ENCODE peak calls at places on chromosomes 7 and 10, in nine cellular contexts. One of them, this sample, is unnamed.

GRCh38 chr7:41696323-41696916 is 6.5 kb downstream of the INHBA start:
- DNase-seq in spleen: peak
- DNase-seq in AG04449: no peak
- DNase-seq in A549: peak
- DNase-seq in ovary: peak
- DNase-seq in tibial artery: peak
- DNase-seq in GM06990: no peak
- DNase-seq in sigmoid colon: peak
- DNase-seq in psoas muscle: peak
- DNase-seq in this sample: peak

GRCh38 chr10:114504769-114505579 is 100.7 kb upstream of the AFAP1L2 start:
- DNase-seq in spleen: no peak
- DNase-seq in AG04449: peak
- DNase-seq in A549: peak
- DNase-seq in ovary: no peak
- DNase-seq in tibial artery: peak
- DNase-seq in GM06990: no peak
- DNase-seq in sigmoid colon: peak
- DNase-seq in psoas muscle: no peak
- DNase-seq in this sample: no peak

GRCh38 chr10:24920907-24921881 is 31.2 kb downstream of the PRTFDC1 start:
- DNase-seq in spleen: no peak
- DNase-seq in AG04449: peak
- DNase-seq in A549: peak
- DNase-seq in ovary: peak
- DNase-seq in tibial artery: peak
- DNase-seq in GM06990: peak
- DNase-seq in sigmoid colon: no peak
- DNase-seq in psoas muscle: peak
- DNase-seq in this sample: peak

GRCh38 chr7:69126896-69127479 is 471.3 kb upstream of the AUTS2 start:
- DNase-seq in spleen: no peak
- DNase-seq in AG04449: no peak
- DNase-seq in A549: no peak
- DNase-seq in ovary: no peak
- DNase-seq in tibial artery: no peak
- DNase-seq in GM06990: no peak
- DNase-seq in sigmoid colon: no peak
- DNase-seq in psoas muscle: no peak
- DNase-seq in this sample: no peak

GRCh38 chr7:41880107-41880506 is 177.2 kb upstream of the INHBA start:
- DNase-seq in spleen: no peak
- DNase-seq in AG04449: peak
- DNase-seq in A549: no peak
- DNase-seq in ovary: no peak
- DNase-seq in tibial artery: no peak
- DNase-seq in GM06990: no peak
- DNase-seq in sigmoid colon: no peak
- DNase-seq in psoas muscle: no peak
- DNase-seq in this sample: no peak

GRCh38 chr10:47057471-47057870 is 146.2 kb downstream of the PTPN20 start:
- DNase-seq in spleen: peak
- DNase-seq in AG04449: no peak
- DNase-seq in A549: no peak
- DNase-seq in ovary: no peak
- DNase-seq in tibial artery: no peak
- DNase-seq in GM06990: no peak
- DNase-seq in sigmoid colon: no peak
- DNase-seq in psoas muscle: no peak
- DNase-seq in this sample: no peak

GRCh38 chr10:99906470-99906869 is 103.3 kb downstream of the DNMBP start:
- DNase-seq in spleen: no peak
- DNase-seq in AG04449: no peak
- DNase-seq in A549: peak
- DNase-seq in ovary: peak
- DNase-seq in tibial artery: peak
- DNase-seq in GM06990: no peak
- DNase-seq in sigmoid colon: peak
- DNase-seq in psoas muscle: peak
- DNase-seq in this sample: no peak

GRCh38 chr10:17703706-17704105 is 48.3 kb upstream of the TMEM236 start:
- DNase-seq in spleen: no peak
- DNase-seq in AG04449: no peak
- DNase-seq in A549: no peak
- DNase-seq in ovary: no peak
- DNase-seq in tibial artery: no peak
- DNase-seq in GM06990: no peak
- DNase-seq in sigmoid colon: no peak
- DNase-seq in psoas muscle: no peak
- DNase-seq in this sample: no peak

GRCh38 chr10:83562381-83562780 is 576.9 kb upstream of the GHITM start:
- DNase-seq in spleen: no peak
- DNase-seq in AG04449: no peak
- DNase-seq in A549: no peak
- DNase-seq in ovary: no peak
- DNase-seq in tibial artery: no peak
- DNase-seq in GM06990: no peak
- DNase-seq in sigmoid colon: no peak
- DNase-seq in psoas muscle: no peak
- DNase-seq in this sample: no peak

GRCh38 chr7:154438571-154438970 is 386.4 kb downstream of the DPP6 start:
- DNase-seq in spleen: no peak
- DNase-seq in AG04449: no peak
- DNase-seq in A549: no peak
- DNase-seq in ovary: no peak
- DNase-seq in tibial artery: no peak
- DNase-seq in GM06990: no peak
- DNase-seq in sigmoid colon: no peak
- DNase-seq in psoas muscle: no peak
- DNase-seq in this sample: no peak

GRCh38 chr10:3761111-3761686 is 23.8 kb downstream of the KLF6 start:
- DNase-seq in spleen: no peak
- DNase-seq in AG04449: no peak
- DNase-seq in A549: no peak
- DNase-seq in ovary: no peak
- DNase-seq in tibial artery: no peak
- DNase-seq in GM06990: peak
- DNase-seq in sigmoid colon: no peak
- DNase-seq in psoas muscle: no peak
- DNase-seq in this sample: no peak

GRCh38 chr10:95445837-95446347 is 115.3 kb downstream of the SORBS1 start:
- DNase-seq in spleen: no peak
- DNase-seq in AG04449: peak
- DNase-seq in A549: peak
- DNase-seq in ovary: no peak
- DNase-seq in tibial artery: peak
- DNase-seq in GM06990: no peak
- DNase-seq in sigmoid colon: peak
- DNase-seq in psoas muscle: peak
- DNase-seq in this sample: peak

GRCh38 chr7:97025130-97025499 is 484 bp upstream of the DLX5 start:
- DNase-seq in spleen: no peak
- DNase-seq in AG04449: no peak
- DNase-seq in A549: no peak
- DNase-seq in ovary: no peak
- DNase-seq in tibial artery: no peak
- DNase-seq in GM06990: no peak
- DNase-seq in sigmoid colon: no peak
- DNase-seq in psoas muscle: no peak
- DNase-seq in this sample: peak

GRCh38 chr7:97027427-97028234 is 3.0 kb upstream of the DLX5 start:
- DNase-seq in spleen: peak
- DNase-seq in AG04449: peak
- DNase-seq in A549: peak
- DNase-seq in ovary: peak
- DNase-seq in tibial artery: peak
- DNase-seq in GM06990: no peak
- DNase-seq in sigmoid colon: peak
- DNase-seq in psoas muscle: peak
- DNase-seq in this sample: peak

GRCh38 chr7:97025983-97026704 is 1.5 kb upstream of the DLX5 start:
- DNase-seq in spleen: peak
- DNase-seq in AG04449: no peak
- DNase-seq in A549: no peak
- DNase-seq in ovary: no peak
- DNase-seq in tibial artery: no peak
- DNase-seq in GM06990: no peak
- DNase-seq in sigmoid colon: no peak
- DNase-seq in psoas muscle: no peak
- DNase-seq in this sample: no peak

GRCh38 chr7:97024209-97025129 is at the start of gene DLX5:
- DNase-seq in spleen: no peak
- DNase-seq in AG04449: no peak
- DNase-seq in A549: peak
- DNase-seq in ovary: no peak
- DNase-seq in tibial artery: peak
- DNase-seq in GM06990: no peak
- DNase-seq in sigmoid colon: no peak
- DNase-seq in psoas muscle: no peak
- DNase-seq in this sample: peak

DNA sequence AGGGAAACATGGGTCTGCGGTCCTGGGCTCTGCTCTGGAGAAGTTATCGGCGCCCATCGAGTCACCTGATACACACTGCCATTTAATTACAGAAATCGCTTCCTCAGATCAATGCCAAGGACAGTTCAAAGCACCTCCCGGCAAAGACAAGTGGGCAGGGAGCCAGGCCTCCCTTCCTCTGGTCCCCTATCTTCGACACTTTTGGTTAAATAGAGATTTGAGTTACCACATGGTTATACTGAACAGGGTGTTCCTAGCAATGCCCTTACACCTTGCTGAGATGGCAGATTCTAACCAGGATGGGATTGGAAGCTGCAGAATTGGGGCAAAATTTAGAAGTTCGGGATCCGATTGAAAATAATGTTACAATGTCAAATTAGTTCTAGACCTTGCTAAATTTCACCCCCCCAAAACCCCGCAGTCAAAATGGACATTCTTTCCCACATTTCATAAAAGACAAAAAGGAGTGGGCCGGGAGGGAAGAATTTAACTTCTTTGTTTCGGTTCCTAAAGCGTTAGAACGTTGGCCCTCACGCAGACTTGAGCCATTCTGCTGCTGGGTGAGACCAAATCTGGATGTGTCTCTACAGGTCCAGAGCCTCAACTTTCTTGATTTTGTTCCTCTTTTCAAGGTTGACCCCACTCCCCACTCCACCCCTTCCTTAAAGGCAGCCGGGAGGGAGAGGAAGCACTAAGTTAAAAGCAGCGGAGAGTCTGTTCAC is 2.2 kb upstream of the DLX5 start:
- DNase-seq in spleen: no peak
- DNase-seq in AG04449: no peak
- DNase-seq in A549: no peak
- DNase-seq in ovary: no peak
- DNase-seq in tibial artery: no peak
- DNase-seq in GM06990: no peak
- DNase-seq in sigmoid colon: no peak
- DNase-seq in psoas muscle: no peak
- DNase-seq in this sample: no peak
- H3K4me3 ChIP-seq in spleen: peak
- H3K4me3 ChIP-seq in AG04449: no peak
- H3K4me3 ChIP-seq in A549: no peak
- H3K4me3 ChIP-seq in ovary: no peak
- H3K4me3 ChIP-seq in tibial artery: peak
- H3K4me3 ChIP-seq in GM06990: no peak
- H3K4me3 ChIP-seq in sigmoid colon: peak
- H3K4me3 ChIP-seq in psoas muscle: peak
- H3K4me3 ChIP-seq in this sample: peak

GRCh38 chr7:134809611-134810010 is 30.2 kb downstream of the CALD1 start:
- DNase-seq in spleen: no peak
- DNase-seq in AG04449: no peak
- DNase-seq in A549: no peak
- DNase-seq in ovary: no peak
- DNase-seq in tibial artery: no peak
- DNase-seq in GM06990: no peak
- DNase-seq in sigmoid colon: no peak
- DNase-seq in psoas muscle: no peak
- DNase-seq in this sample: no peak

GRCh38 chr7:134813668-134814067 is 34.2 kb downstream of the CALD1 start:
- DNase-seq in spleen: no peak
- DNase-seq in AG04449: no peak
- DNase-seq in A549: no peak
- DNase-seq in ovary: no peak
- DNase-seq in tibial artery: no peak
- DNase-seq in GM06990: no peak
- DNase-seq in sigmoid colon: no peak
- DNase-seq in psoas muscle: no peak
- DNase-seq in this sample: no peak

GRCh38 chr7:134814730-134815364 is 35.4 kb downstream of the CALD1 start:
- DNase-seq in spleen: no peak
- DNase-seq in AG04449: no peak
- DNase-seq in A549: no peak
- DNase-seq in ovary: no peak
- DNase-seq in tibial artery: peak
- DNase-seq in GM06990: no peak
- DNase-seq in sigmoid colon: no peak
- DNase-seq in psoas muscle: peak
- DNase-seq in this sample: no peak

GRCh38 chr7:134806197-134806596 is 26.8 kb downstream of the CALD1 start:
- DNase-seq in spleen: no peak
- DNase-seq in AG04449: no peak
- DNase-seq in A549: no peak
- DNase-seq in ovary: no peak
- DNase-seq in tibial artery: no peak
- DNase-seq in GM06990: no peak
- DNase-seq in sigmoid colon: no peak
- DNase-seq in psoas muscle: no peak
- DNase-seq in this sample: no peak

GRCh38 chr7:134811798-134812197 is 32.4 kb downstream of the CALD1 start:
- DNase-seq in spleen: no peak
- DNase-seq in AG04449: no peak
- DNase-seq in A549: no peak
- DNase-seq in ovary: no peak
- DNase-seq in tibial artery: no peak
- DNase-seq in GM06990: no peak
- DNase-seq in sigmoid colon: no peak
- DNase-seq in psoas muscle: no peak
- DNase-seq in this sample: no peak
- H3K4me3 ChIP-seq in spleen: no peak
- H3K4me3 ChIP-seq in AG04449: no peak
- H3K4me3 ChIP-seq in A549: no peak
- H3K4me3 ChIP-seq in ovary: no peak
- H3K4me3 ChIP-seq in tibial artery: no peak
- H3K4me3 ChIP-seq in GM06990: no peak
- H3K4me3 ChIP-seq in sigmoid colon: no peak
- H3K4me3 ChIP-seq in psoas muscle: no peak
- H3K4me3 ChIP-seq in this sample: no peak

GRCh38 chr7:1674161-1675035 is 4.3 kb downstream of the ELFN1 start:
- DNase-seq in spleen: no peak
- DNase-seq in AG04449: no peak
- DNase-seq in A549: no peak
- DNase-seq in ovary: no peak
- DNase-seq in tibial artery: peak
- DNase-seq in GM06990: no peak
- DNase-seq in sigmoid colon: peak
- DNase-seq in psoas muscle: no peak
- DNase-seq in this sample: peak
- H3K4me3 ChIP-seq in spleen: no peak
- H3K4me3 ChIP-seq in AG04449: no peak
- H3K4me3 ChIP-seq in A549: no peak
- H3K4me3 ChIP-seq in ovary: no peak
- H3K4me3 ChIP-seq in tibial artery: no peak
- H3K4me3 ChIP-seq in GM06990: no peak
- H3K4me3 ChIP-seq in sigmoid colon: no peak
- H3K4me3 ChIP-seq in psoas muscle: no peak
- H3K4me3 ChIP-seq in this sample: no peak

GRCh38 chr10:124522903-124523260 is 61.3 kb downstream of the LHPP start:
- DNase-seq in spleen: peak
- DNase-seq in AG04449: no peak
- DNase-seq in A549: peak
- DNase-seq in ovary: no peak
- DNase-seq in tibial artery: no peak
- DNase-seq in GM06990: no peak
- DNase-seq in sigmoid colon: peak
- DNase-seq in psoas muscle: no peak
- DNase-seq in this sample: no peak
- H3K4me3 ChIP-seq in spleen: no peak
- H3K4me3 ChIP-seq in AG04449: no peak
- H3K4me3 ChIP-seq in A549: peak
- H3K4me3 ChIP-seq in ovary: no peak
- H3K4me3 ChIP-seq in tibial artery: no peak
- H3K4me3 ChIP-seq in GM06990: no peak
- H3K4me3 ChIP-seq in sigmoid colon: peak
- H3K4me3 ChIP-seq in psoas muscle: peak
- H3K4me3 ChIP-seq in this sample: peak

This sample was measured in left lung.